ENCODE peak calls at places on chromosomes 6 and 20, in six cellular contexts. One of them, this sample, is unnamed.

GRCh38 chr6:146593978-146594377 is 4.8 kb upstream of the ADGB start:
- DNase-seq in OCI-LY7: no peak
- DNase-seq in H9: no peak
- DNase-seq in psoas muscle: no peak
- DNase-seq in adrenal gland: no peak
- DNase-seq in breast epithelium: no peak
- DNase-seq in this sample: no peak

GRCh38 chr6:31727717-31728671 is 1.1 kb downstream of the DDAH2 start:
- DNase-seq in adrenal gland: no peak
- DNase-seq in H9: no peak
- DNase-seq in psoas muscle: no peak
- DNase-seq in breast epithelium: no peak
- DNase-seq in OCI-LY7: peak; percentile 90
- DNase-seq in this sample: no peak

GRCh38 chr20:35743693-35744491 is 1.8 kb upstream of the RBM39 start:
- DNase-seq in adrenal gland: peak; percentile 33
- DNase-seq in psoas muscle: no peak
- DNase-seq in breast epithelium: no peak
- DNase-seq in OCI-LY7: peak; percentile 26
- DNase-seq in H9: no peak
- DNase-seq in this sample: no peak

GRCh38 chr6:47362857-47363461 is 53.3 kb upstream of the TNFRSF21 start:
- DNase-seq in OCI-LY7: no peak
- DNase-seq in H9: no peak
- DNase-seq in psoas muscle: no peak
- DNase-seq in breast epithelium: no peak
- DNase-seq in adrenal gland: no peak
- DNase-seq in this sample: no peak

GRCh38 chr6:101391772-101392560 is 1.5 kb upstream of the GRIK2 start:
- DNase-seq in OCI-LY7: no peak
- DNase-seq in H9: peak; percentile 39
- DNase-seq in breast epithelium: no peak
- DNase-seq in psoas muscle: no peak
- DNase-seq in adrenal gland: no peak
- DNase-seq in this sample: no peak

GRCh38 chr20:35772563-35773058 is 796 bp downstream of the PHF20 start:
- DNase-seq in H9: no peak
- DNase-seq in OCI-LY7: no peak
- DNase-seq in adrenal gland: no peak
- DNase-seq in psoas muscle: no peak
- DNase-seq in breast epithelium: no peak
- DNase-seq in this sample: no peak

GRCh38 chr6:22877946-22878705 is 308.8 kb downstream of the HDGFL1 start:
- DNase-seq in psoas muscle: no peak
- DNase-seq in breast epithelium: no peak
- DNase-seq in OCI-LY7: no peak
- DNase-seq in H9: peak; percentile 32
- DNase-seq in adrenal gland: no peak
- DNase-seq in this sample: peak; percentile 92

GRCh38 chr6:151805286-151805840 is 2.1 kb upstream of the ESR1 start:
- DNase-seq in H9: peak; percentile 29
- DNase-seq in adrenal gland: no peak
- DNase-seq in OCI-LY7: no peak
- DNase-seq in breast epithelium: peak; percentile 66
- DNase-seq in psoas muscle: peak; percentile 78
- DNase-seq in this sample: peak; percentile 5

GRCh38 chr6:143724876-143725275 is 47.1 kb downstream of the PHACTR2 start:
- DNase-seq in adrenal gland: no peak
- DNase-seq in breast epithelium: no peak
- DNase-seq in psoas muscle: no peak
- DNase-seq in OCI-LY7: no peak
- DNase-seq in H9: no peak
- DNase-seq in this sample: no peak

GRCh38 chr6:84453499-84453898 is 226.1 kb upstream of the CEP162 start:
- DNase-seq in H9: no peak
- DNase-seq in adrenal gland: no peak
- DNase-seq in OCI-LY7: no peak
- DNase-seq in psoas muscle: no peak
- DNase-seq in breast epithelium: no peak
- DNase-seq in this sample: peak; percentile 28

GRCh38 chr6:5905431-5906339 is 101.0 kb downstream of the NRN1 start:
- DNase-seq in adrenal gland: peak; percentile 81
- DNase-seq in psoas muscle: peak; percentile 92
- DNase-seq in breast epithelium: no peak
- DNase-seq in H9: no peak
- DNase-seq in OCI-LY7: no peak
- DNase-seq in this sample: peak; percentile 91

GRCh38 chr6:136012948-136013347 is 161.4 kb downstream of the PDE7B start:
- DNase-seq in adrenal gland: no peak
- DNase-seq in breast epithelium: no peak
- DNase-seq in psoas muscle: no peak
- DNase-seq in OCI-LY7: no peak
- DNase-seq in H9: no peak
- DNase-seq in this sample: no peak

GRCh38 chr6:53484409-53485280 is 60.3 kb downstream of the GCLC start:
- DNase-seq in psoas muscle: no peak
- DNase-seq in adrenal gland: peak; percentile 61
- DNase-seq in breast epithelium: no peak
- DNase-seq in H9: peak; percentile 38
- DNase-seq in OCI-LY7: peak; percentile 79
- DNase-seq in this sample: peak; percentile 84

GRCh38 chr20:39112196-39112743 is 150.1 kb downstream of the DHX35 start:
- DNase-seq in breast epithelium: no peak
- DNase-seq in psoas muscle: no peak
- DNase-seq in adrenal gland: peak; percentile 38
- DNase-seq in H9: peak; percentile 84
- DNase-seq in OCI-LY7: peak; percentile 38
- DNase-seq in this sample: peak; percentile 52

GRCh38 chr6:49849121-49849907 is 17.0 kb downstream of the CRISP1 start:
- DNase-seq in H9: no peak
- DNase-seq in OCI-LY7: peak; percentile 72
- DNase-seq in psoas muscle: no peak
- DNase-seq in breast epithelium: no peak
- DNase-seq in adrenal gland: no peak
- DNase-seq in this sample: peak; percentile 83

GRCh38 chr6:25006565-25007001 is 70.8 kb upstream of the RIPOR2 start:
- DNase-seq in H9: no peak
- DNase-seq in OCI-LY7: peak; percentile 62
- DNase-seq in adrenal gland: peak; percentile 65
- DNase-seq in breast epithelium: no peak
- DNase-seq in psoas muscle: peak; percentile 68
- DNase-seq in this sample: no peak

GRCh38 chr6:107822154-107823046 is 1.7 kb downstream of the SCML4 start:
- DNase-seq in adrenal gland: no peak
- DNase-seq in psoas muscle: no peak
- DNase-seq in breast epithelium: no peak
- DNase-seq in OCI-LY7: peak; percentile 55
- DNase-seq in H9: no peak
- DNase-seq in this sample: no peak

DNA sequence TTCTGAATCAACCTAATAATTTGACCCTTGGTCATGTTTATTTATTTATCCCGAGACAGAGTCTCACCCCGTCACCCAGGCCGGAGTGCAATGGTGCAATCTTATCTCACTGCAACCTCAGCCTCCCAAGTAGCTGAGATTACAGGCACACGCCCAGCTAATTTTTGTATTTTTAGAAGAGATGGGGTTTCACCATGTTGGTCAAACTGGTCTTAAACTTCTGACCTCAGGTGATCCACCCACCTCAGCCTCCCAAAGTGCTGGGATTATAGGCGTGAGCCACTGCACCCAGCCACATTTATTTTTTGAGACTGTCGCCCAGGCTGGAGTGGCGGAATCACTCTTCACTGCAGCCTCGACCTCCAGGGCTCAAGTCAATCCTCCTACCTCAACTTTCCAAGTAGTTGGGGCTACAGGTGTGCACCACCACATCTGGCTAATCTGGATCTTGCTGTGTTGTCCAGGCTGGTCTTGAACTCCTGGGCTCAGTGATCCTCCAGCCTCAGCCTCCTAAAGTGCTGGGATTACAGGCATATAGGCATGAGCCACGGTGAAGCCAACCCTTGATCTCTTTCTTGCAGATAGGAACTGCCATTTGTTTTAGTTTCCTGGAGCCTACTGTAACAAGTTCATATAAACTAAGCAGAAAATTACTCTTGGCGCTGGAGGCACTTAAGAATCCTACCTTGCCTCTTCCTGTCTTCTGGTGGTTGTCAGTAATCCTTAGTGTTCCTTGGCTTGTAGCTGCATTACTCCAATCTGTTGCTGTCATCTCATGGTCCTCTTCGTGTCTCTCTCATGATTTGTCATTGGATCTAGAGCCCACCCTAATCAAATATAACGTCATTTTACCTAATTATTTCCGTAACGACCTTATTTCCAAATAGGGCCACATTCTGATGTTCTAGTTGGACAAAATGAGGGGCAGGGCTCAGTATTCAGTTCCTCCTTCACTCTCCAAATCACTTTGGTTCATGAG is 2.3 kb downstream of the RPS18 start:
- DNase-seq in breast epithelium: no peak
- DNase-seq in H9: no peak
- DNase-seq in adrenal gland: no peak
- DNase-seq in psoas muscle: no peak
- DNase-seq in OCI-LY7: peak; percentile 25
- DNase-seq in this sample: no peak
- H3K4me1 ChIP-seq in breast epithelium: peaks cover 39% of the 10 kb centered on the region
- H3K4me1 ChIP-seq in H9: no peaks in the 10 kb centered on the region
- H3K4me1 ChIP-seq in adrenal gland: peaks cover 22% of the 10 kb centered on the region
- H3K4me1 ChIP-seq in psoas muscle: peaks cover 50% of the 10 kb centered on the region
- H3K4me1 ChIP-seq in OCI-LY7: peaks cover 64% of the 10 kb centered on the region
- H3K4me1 ChIP-seq in this sample: peaks cover 10% of the 10 kb centered on the region

DNA sequence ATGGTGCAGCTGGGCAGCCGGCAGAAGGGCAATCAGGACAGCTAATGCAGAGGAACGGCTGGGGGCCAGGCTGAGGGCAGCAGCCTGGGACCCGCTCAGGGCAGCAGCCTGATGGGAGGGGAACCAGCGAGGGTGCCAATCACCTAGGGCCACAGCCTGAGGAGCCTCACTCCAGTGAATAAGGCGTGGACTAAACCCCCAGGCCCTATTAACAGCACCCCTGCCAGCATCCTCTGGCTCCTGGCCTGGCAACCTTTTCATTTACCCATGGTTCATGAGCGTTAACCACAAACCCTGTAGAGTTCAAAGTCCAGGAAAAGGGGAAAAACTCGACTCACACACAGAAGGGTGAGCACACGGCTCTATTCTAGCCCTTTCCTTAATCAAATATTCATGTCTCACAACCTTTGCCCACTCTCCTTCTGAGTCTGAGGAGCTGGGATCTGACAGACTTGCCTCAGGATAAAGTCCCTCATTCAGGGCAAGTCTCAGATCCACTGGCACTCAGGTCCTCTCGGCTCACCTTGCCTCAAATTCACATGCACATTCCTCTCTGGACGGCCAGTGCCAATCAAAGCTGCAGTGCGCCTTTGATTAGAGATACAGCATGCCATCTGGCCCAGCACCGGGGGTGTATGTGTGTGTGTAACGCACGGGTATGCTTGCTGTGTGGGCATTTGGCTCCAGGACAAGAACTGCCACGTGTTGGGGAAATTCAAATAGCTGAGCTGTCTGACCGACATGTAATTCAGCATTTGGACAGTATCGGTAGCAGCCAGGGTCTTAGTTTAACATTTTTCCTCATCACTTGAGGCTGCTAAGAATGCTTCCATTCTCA is 86.9 kb upstream of the TRAF3IP2 start:
- DNase-seq in H9: no peak
- DNase-seq in OCI-LY7: no peak
- DNase-seq in adrenal gland: no peak
- DNase-seq in breast epithelium: no peak
- DNase-seq in psoas muscle: peak; percentile 58
- DNase-seq in this sample: no peak
- H3K27ac ChIP-seq in H9: no peak overlapping the region
- H3K27ac ChIP-seq in OCI-LY7: no peak overlapping the region
- H3K27ac ChIP-seq in adrenal gland: no peak overlapping the region
- H3K27ac ChIP-seq in breast epithelium: no peak overlapping the region
- H3K27ac ChIP-seq in psoas muscle: peak overlapping the region; percentile 76
- H3K27ac ChIP-seq in this sample: no peak overlapping the region

DNA sequence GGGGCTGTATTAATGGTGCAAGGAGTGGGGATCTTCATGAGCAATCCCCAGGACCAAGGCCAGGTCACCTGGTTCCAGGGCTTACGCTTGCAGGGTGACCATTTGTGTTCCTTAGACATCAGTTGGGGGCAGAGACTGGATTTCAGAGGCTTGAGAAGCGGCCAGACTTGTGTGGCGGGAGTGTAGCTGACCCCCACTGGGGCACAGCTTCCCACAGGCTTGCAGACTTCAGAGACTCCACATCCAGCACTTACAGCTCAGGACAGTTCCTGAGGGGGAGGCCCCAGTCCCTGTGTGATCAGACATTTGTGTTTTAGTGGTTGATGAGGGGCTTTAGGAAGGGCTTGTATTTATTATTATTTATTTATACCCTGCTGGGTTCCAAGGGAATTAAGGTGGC is 15.3 kb downstream of the TJAP1 start:
- DNase-seq in adrenal gland: peak; percentile 48
- DNase-seq in breast epithelium: no peak
- DNase-seq in OCI-LY7: no peak
- DNase-seq in psoas muscle: no peak
- DNase-seq in H9: no peak
- DNase-seq in this sample: peak; percentile 40
- H3K4me1 ChIP-seq in adrenal gland: peaks cover 42% of the 10 kb centered on the region
- H3K4me1 ChIP-seq in breast epithelium: peaks cover 12% of the 10 kb centered on the region
- H3K4me1 ChIP-seq in OCI-LY7: no peaks in the 10 kb centered on the region
- H3K4me1 ChIP-seq in psoas muscle: peaks cover 25% of the 10 kb centered on the region
- H3K4me1 ChIP-seq in H9: peaks cover 6% of the 10 kb centered on the region
- H3K4me1 ChIP-seq in this sample: peaks cover 13% of the 10 kb centered on the region

GRCh38 chr6:137871299-137871698 is 4.2 kb downstream of the TNFAIP3 start:
- DNase-seq in breast epithelium: no peak
- DNase-seq in H9: no peak
- DNase-seq in adrenal gland: no peak
- DNase-seq in OCI-LY7: no peak
- DNase-seq in psoas muscle: no peak
- DNase-seq in this sample: no peak

GRCh38 chr6:137870744-137871247 is 3.7 kb downstream of the TNFAIP3 start:
- DNase-seq in adrenal gland: no peak
- DNase-seq in H9: no peak
- DNase-seq in psoas muscle: no peak
- DNase-seq in OCI-LY7: peak; percentile 39
- DNase-seq in breast epithelium: no peak
- DNase-seq in this sample: no peak

GRCh38 chr6:137869781-137870180 is 2.7 kb downstream of the TNFAIP3 start:
- DNase-seq in adrenal gland: no peak
- DNase-seq in OCI-LY7: no peak
- DNase-seq in psoas muscle: no peak
- DNase-seq in breast epithelium: no peak
- DNase-seq in H9: no peak
- DNase-seq in this sample: no peak

GRCh38 chr6:137868721-137869631 is 1.9 kb downstream of the TNFAIP3 start:
- DNase-seq in OCI-LY7: peak; percentile 30
- DNase-seq in H9: no peak
- DNase-seq in psoas muscle: no peak
- DNase-seq in adrenal gland: no peak
- DNase-seq in breast epithelium: no peak
- DNase-seq in this sample: no peak

DNA sequence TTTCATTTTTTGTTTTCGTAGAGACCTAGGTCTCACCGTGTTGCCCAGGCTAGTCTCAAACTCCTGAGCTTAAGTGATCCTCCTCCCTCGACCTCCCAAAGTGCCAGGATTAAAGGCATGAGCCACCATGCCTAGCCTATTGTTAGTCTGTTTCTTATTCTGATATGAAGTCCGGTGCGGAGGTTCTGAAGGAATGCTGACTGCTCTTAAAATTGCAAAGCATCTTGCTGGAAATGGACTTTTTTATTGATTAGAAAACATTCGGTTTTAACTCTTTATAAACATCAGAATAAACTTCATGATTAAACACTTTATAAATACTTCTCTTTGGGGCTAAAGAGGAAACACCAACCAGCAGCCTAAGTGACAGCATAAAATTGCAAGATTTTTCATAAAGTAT is 3.2 kb downstream of the TNFAIP3 start:
- DNase-seq in psoas muscle: no peak
- DNase-seq in breast epithelium: no peak
- DNase-seq in OCI-LY7: no peak
- DNase-seq in adrenal gland: no peak
- DNase-seq in H9: no peak
- DNase-seq in this sample: no peak
- H3K27ac ChIP-seq in psoas muscle: no peak overlapping the region
- H3K27ac ChIP-seq in breast epithelium: peak overlapping the region; percentile 66
- H3K27ac ChIP-seq in OCI-LY7: peak overlapping the region; percentile 5
- H3K27ac ChIP-seq in adrenal gland: peak overlapping the region; percentile 61
- H3K27ac ChIP-seq in H9: no peak overlapping the region
- H3K27ac ChIP-seq in this sample: no peak overlapping the region